ENCODE peak calls at places on chromosome 5, in eight cellular contexts. One of them, this sample, is unnamed.

GRCh38 chr5:170360712-170361501 is 28.3 kb downstream of the KCNMB1 start:
- DNase-seq in HFF-Myc: no peak
- DNase-seq in non-pigmented ciliary epithelial cell: no peak
- DNase-seq in right cardiac atrium: no peak
- DNase-seq in SK-MEL-5: no peak
- DNase-seq in SHP77 treated with DMSO at 0.1 percent for 48 hours: no peak
- DNase-seq in type B pancreatic cell: no peak
- DNase-seq in mesendoderm: no peak
- DNase-seq in this sample: no peak

GRCh38 chr5:81313686-81314085 is 12.3 kb downstream of the ZCCHC9 start:
- DNase-seq in SK-MEL-5: no peak
- DNase-seq in non-pigmented ciliary epithelial cell: no peak
- DNase-seq in type B pancreatic cell: no peak
- DNase-seq in HFF-Myc: no peak
- DNase-seq in SHP77 treated with DMSO at 0.1 percent for 48 hours: no peak
- DNase-seq in mesendoderm: no peak
- DNase-seq in right cardiac atrium: no peak
- DNase-seq in this sample: no peak

GRCh38 chr5:93421498-93421897 is 159.5 kb downstream of the NR2F1-AS1 start:
- DNase-seq in SK-MEL-5: no peak
- DNase-seq in HFF-Myc: no peak
- DNase-seq in type B pancreatic cell: no peak
- DNase-seq in mesendoderm: peak
- DNase-seq in right cardiac atrium: no peak
- DNase-seq in non-pigmented ciliary epithelial cell: no peak
- DNase-seq in SHP77 treated with DMSO at 0.1 percent for 48 hours: peak
- DNase-seq in this sample: no peak

GRCh38 chr5:97425511-97425910 is 242.5 kb upstream of the RIOK2 start:
- DNase-seq in mesendoderm: peak
- DNase-seq in HFF-Myc: no peak
- DNase-seq in non-pigmented ciliary epithelial cell: no peak
- DNase-seq in type B pancreatic cell: no peak
- DNase-seq in SHP77 treated with DMSO at 0.1 percent for 48 hours: no peak
- DNase-seq in SK-MEL-5: peak
- DNase-seq in right cardiac atrium: peak
- DNase-seq in this sample: no peak

GRCh38 chr5:121968910-121969607 is 7.3 kb downstream of the SRFBP1 start:
- DNase-seq in mesendoderm: no peak
- DNase-seq in right cardiac atrium: no peak
- DNase-seq in HFF-Myc: peak
- DNase-seq in SHP77 treated with DMSO at 0.1 percent for 48 hours: no peak
- DNase-seq in non-pigmented ciliary epithelial cell: peak
- DNase-seq in SK-MEL-5: peak
- DNase-seq in type B pancreatic cell: no peak
- DNase-seq in this sample: peak

GRCh38 chr5:127112347-127112864 is 39.1 kb upstream of the C5orf63 start:
- DNase-seq in HFF-Myc: no peak
- DNase-seq in type B pancreatic cell: no peak
- DNase-seq in SK-MEL-5: no peak
- DNase-seq in mesendoderm: no peak
- DNase-seq in SHP77 treated with DMSO at 0.1 percent for 48 hours: no peak
- DNase-seq in non-pigmented ciliary epithelial cell: peak
- DNase-seq in right cardiac atrium: no peak
- DNase-seq in this sample: no peak

GRCh38 chr5:147805030-147805454 is 22.5 kb upstream of the JAKMIP2 start:
- DNase-seq in type B pancreatic cell: no peak
- DNase-seq in SHP77 treated with DMSO at 0.1 percent for 48 hours: no peak
- DNase-seq in mesendoderm: no peak
- DNase-seq in HFF-Myc: no peak
- DNase-seq in non-pigmented ciliary epithelial cell: no peak
- DNase-seq in SK-MEL-5: no peak
- DNase-seq in right cardiac atrium: peak
- DNase-seq in this sample: no peak

GRCh38 chr5:158431369-158432029 is 572.6 kb upstream of the CLINT1 start:
- DNase-seq in SK-MEL-5: no peak
- DNase-seq in non-pigmented ciliary epithelial cell: no peak
- DNase-seq in mesendoderm: no peak
- DNase-seq in right cardiac atrium: peak
- DNase-seq in HFF-Myc: no peak
- DNase-seq in type B pancreatic cell: no peak
- DNase-seq in SHP77 treated with DMSO at 0.1 percent for 48 hours: no peak
- DNase-seq in this sample: no peak

GRCh38 chr5:77844408-77845272 is 68.5 kb upstream of the TBCA start:
- DNase-seq in SK-MEL-5: no peak
- DNase-seq in non-pigmented ciliary epithelial cell: no peak
- DNase-seq in HFF-Myc: no peak
- DNase-seq in type B pancreatic cell: no peak
- DNase-seq in mesendoderm: peak
- DNase-seq in right cardiac atrium: peak
- DNase-seq in SHP77 treated with DMSO at 0.1 percent for 48 hours: no peak
- DNase-seq in this sample: no peak

GRCh38 chr5:91293131-91293530 is 90.0 kb downstream of the ARRDC3 start:
- DNase-seq in right cardiac atrium: no peak
- DNase-seq in mesendoderm: peak
- DNase-seq in HFF-Myc: no peak
- DNase-seq in SK-MEL-5: no peak
- DNase-seq in SHP77 treated with DMSO at 0.1 percent for 48 hours: no peak
- DNase-seq in non-pigmented ciliary epithelial cell: no peak
- DNase-seq in type B pancreatic cell: no peak
- DNase-seq in this sample: no peak

GRCh38 chr5:150317048-150318003 is 14.6 kb upstream of the ARSI start:
- DNase-seq in SHP77 treated with DMSO at 0.1 percent for 48 hours: no peak
- DNase-seq in right cardiac atrium: no peak
- DNase-seq in SK-MEL-5: peak
- DNase-seq in mesendoderm: peak
- DNase-seq in non-pigmented ciliary epithelial cell: peak
- DNase-seq in HFF-Myc: peak
- DNase-seq in type B pancreatic cell: no peak
- DNase-seq in this sample: peak

GRCh38 chr5:15683332-15683731 is 183.4 kb downstream of the FBXL7 start:
- DNase-seq in HFF-Myc: no peak
- DNase-seq in SHP77 treated with DMSO at 0.1 percent for 48 hours: peak
- DNase-seq in SK-MEL-5: peak
- DNase-seq in right cardiac atrium: peak
- DNase-seq in non-pigmented ciliary epithelial cell: no peak
- DNase-seq in mesendoderm: peak
- DNase-seq in type B pancreatic cell: no peak
- DNase-seq in this sample: no peak

GRCh38 chr5:157159209-157159751 is 6.8 kb downstream of the GARIN3 start:
- DNase-seq in right cardiac atrium: no peak
- DNase-seq in SHP77 treated with DMSO at 0.1 percent for 48 hours: no peak
- DNase-seq in type B pancreatic cell: no peak
- DNase-seq in non-pigmented ciliary epithelial cell: no peak
- DNase-seq in SK-MEL-5: no peak
- DNase-seq in mesendoderm: no peak
- DNase-seq in HFF-Myc: no peak
- DNase-seq in this sample: no peak

GRCh38 chr5:139268364-139269202 is 25.0 kb upstream of the MATR3 start:
- DNase-seq in HFF-Myc: no peak
- DNase-seq in SHP77 treated with DMSO at 0.1 percent for 48 hours: peak
- DNase-seq in non-pigmented ciliary epithelial cell: no peak
- DNase-seq in mesendoderm: no peak
- DNase-seq in right cardiac atrium: no peak
- DNase-seq in type B pancreatic cell: no peak
- DNase-seq in SK-MEL-5: peak
- DNase-seq in this sample: no peak

GRCh38 chr5:177553671-177554429 is 513 bp downstream of the FAM193B start:
- DNase-seq in non-pigmented ciliary epithelial cell: no peak
- DNase-seq in SK-MEL-5: no peak
- DNase-seq in mesendoderm: peak
- DNase-seq in SHP77 treated with DMSO at 0.1 percent for 48 hours: peak
- DNase-seq in right cardiac atrium: peak
- DNase-seq in type B pancreatic cell: peak
- DNase-seq in HFF-Myc: no peak
- DNase-seq in this sample: no peak

GRCh38 chr5:110150199-110150598 is 460.5 kb downstream of the MAN2A1 start:
- DNase-seq in SHP77 treated with DMSO at 0.1 percent for 48 hours: no peak
- DNase-seq in mesendoderm: no peak
- DNase-seq in type B pancreatic cell: no peak
- DNase-seq in non-pigmented ciliary epithelial cell: peak
- DNase-seq in HFF-Myc: no peak
- DNase-seq in right cardiac atrium: no peak
- DNase-seq in SK-MEL-5: no peak
- DNase-seq in this sample: no peak

GRCh38 chr5:115168829-115169391 is 798 bp downstream of the TRIM36 start:
- DNase-seq in mesendoderm: peak
- DNase-seq in HFF-Myc: no peak
- DNase-seq in SK-MEL-5: peak
- DNase-seq in type B pancreatic cell: no peak
- DNase-seq in right cardiac atrium: peak
- DNase-seq in SHP77 treated with DMSO at 0.1 percent for 48 hours: no peak
- DNase-seq in non-pigmented ciliary epithelial cell: no peak
- DNase-seq in this sample: no peak

GRCh38 chr5:44660251-44660650 is 148.5 kb upstream of the MRPS30 start:
- DNase-seq in non-pigmented ciliary epithelial cell: no peak
- DNase-seq in right cardiac atrium: no peak
- DNase-seq in HFF-Myc: no peak
- DNase-seq in type B pancreatic cell: no peak
- DNase-seq in SHP77 treated with DMSO at 0.1 percent for 48 hours: no peak
- DNase-seq in mesendoderm: no peak
- DNase-seq in SK-MEL-5: no peak
- DNase-seq in this sample: no peak

GRCh38 chr5:39214912-39215709 is 4.3 kb downstream of the FYB1 start:
- DNase-seq in HFF-Myc: no peak
- DNase-seq in SK-MEL-5: no peak
- DNase-seq in type B pancreatic cell: no peak
- DNase-seq in SHP77 treated with DMSO at 0.1 percent for 48 hours: no peak
- DNase-seq in non-pigmented ciliary epithelial cell: no peak
- DNase-seq in right cardiac atrium: no peak
- DNase-seq in mesendoderm: no peak
- DNase-seq in this sample: no peak

GRCh38 chr5:129507527-129507926 is 47.4 kb downstream of the ADAMTS19 start:
- DNase-seq in SHP77 treated with DMSO at 0.1 percent for 48 hours: no peak
- DNase-seq in SK-MEL-5: no peak
- DNase-seq in non-pigmented ciliary epithelial cell: no peak
- DNase-seq in right cardiac atrium: no peak
- DNase-seq in HFF-Myc: no peak
- DNase-seq in mesendoderm: no peak
- DNase-seq in type B pancreatic cell: no peak
- DNase-seq in this sample: no peak

GRCh38 chr5:42994285-42995151 is 45.6 kb downstream of the ANXA2R start:
- DNase-seq in non-pigmented ciliary epithelial cell: peak
- DNase-seq in right cardiac atrium: peak
- DNase-seq in SHP77 treated with DMSO at 0.1 percent for 48 hours: peak
- DNase-seq in SK-MEL-5: peak
- DNase-seq in type B pancreatic cell: peak
- DNase-seq in mesendoderm: peak
- DNase-seq in HFF-Myc: peak
- DNase-seq in this sample: peak

GRCh38 chr5:21817668-21818419 is 1035.3 kb downstream of the CDH12 start:
- DNase-seq in non-pigmented ciliary epithelial cell: no peak
- DNase-seq in SHP77 treated with DMSO at 0.1 percent for 48 hours: no peak
- DNase-seq in mesendoderm: no peak
- DNase-seq in SK-MEL-5: peak
- DNase-seq in HFF-Myc: no peak
- DNase-seq in right cardiac atrium: no peak
- DNase-seq in type B pancreatic cell: no peak
- DNase-seq in this sample: no peak

GRCh38 chr5:132179410-132179809 is 48.2 kb downstream of the P4HA2 start:
- DNase-seq in type B pancreatic cell: no peak
- DNase-seq in right cardiac atrium: no peak
- DNase-seq in SK-MEL-5: no peak
- DNase-seq in SHP77 treated with DMSO at 0.1 percent for 48 hours: no peak
- DNase-seq in non-pigmented ciliary epithelial cell: no peak
- DNase-seq in HFF-Myc: no peak
- DNase-seq in mesendoderm: no peak
- DNase-seq in this sample: no peak

GRCh38 chr5:148849461-148849860 is 23.1 kb downstream of the ADRB2 start:
- DNase-seq in type B pancreatic cell: no peak
- DNase-seq in mesendoderm: no peak
- DNase-seq in SK-MEL-5: no peak
- DNase-seq in HFF-Myc: no peak
- DNase-seq in non-pigmented ciliary epithelial cell: no peak
- DNase-seq in SHP77 treated with DMSO at 0.1 percent for 48 hours: no peak
- DNase-seq in right cardiac atrium: no peak
- DNase-seq in this sample: no peak

This sample was measured in GM04504.